ENCODE peak calls at places on chromosomes 4 and X, in eight cellular contexts. K, S, Q, N, J, O, T and I are unnamed samples.

GRCh38 chr4:94577136-94577535 is 125.4 kb downstream of the PDLIM5 start:
- DNase-seq in Q (no peak), O (no peak), K (no peak), J (peak; percentile 85), T (peak; percentile 44), S (peak; percentile 19), N (peak; percentile 2), I (no peak)

GRCh38 chrX:31126205-31126604 is 54.4 kb upstream of the FTHL17 start:
- DNase-seq in O (no peak), S (no peak), Q (no peak), N (no peak), T (no peak), K (no peak), J (peak; percentile 18), I (no peak)

GRCh38 chrX:19028560-19028959 is 44.6 kb upstream of the PHKA2 start:
- DNase-seq in S (no peak), O (no peak), K (no peak), J (no peak), Q (no peak), T (no peak), N (no peak), I (no peak)

GRCh38 chr4:2395584-2395983 is 22.9 kb downstream of the ZFYVE28 start:
- DNase-seq in J (no peak), K (no peak), O (no peak), Q (no peak), S (no peak), T (no peak), N (no peak), I (no peak)

GRCh38 chr4:177293208-177294018 is 16.3 kb upstream of the NEIL3 start:
- DNase-seq in S (no peak), N (no peak), T (no peak), Q (no peak), K (no peak), J (no peak), O (no peak), I (no peak)

GRCh38 chrX:41605144-41605543 is 83.6 kb upstream of the GPR34 start:
- DNase-seq in O (no peak), N (no peak), K (no peak), T (no peak), J (no peak), S (no peak), Q (no peak), I (no peak)

GRCh38 chr4:16687011-16687410 is 211.4 kb downstream of the LDB2 start:
- DNase-seq in J (no peak), Q (no peak), K (no peak), O (no peak), N (no peak), T (no peak), S (no peak), I (no peak)

GRCh38 chr4:184163813-184164212 is 53.9 kb downstream of the ENPP6 start:
- DNase-seq in O (no peak), K (peak; percentile 17), Q (peak; percentile 46), N (no peak), J (peak; percentile 55), T (peak; percentile 69), S (peak; percentile 80), I (peak; percentile 55)

GRCh38 chrX:129781134-129782014 is 1.6 kb downstream of the SASH3 start:
- DNase-seq in T (peak; percentile 58), Q (no peak), J (no peak), N (no peak), K (no peak), O (peak; percentile 74), S (peak; percentile 73), I (no peak)

GRCh38 chr4:84578540-84579409 is 4.2 kb upstream of the CDS1 start:
- DNase-seq in T (no peak), O (no peak), Q (no peak), K (no peak), J (peak; percentile 72), N (peak; percentile 2), S (no peak), I (no peak)

GRCh38 chr4:22203436-22204011 is 255.0 kb upstream of the KCNIP4 start:
- DNase-seq in S (no peak), N (no peak), T (no peak), Q (no peak), K (no peak), O (no peak), J (peak; percentile 40), I (no peak)

GRCh38 chr4:139740531-139741041 is 75.0 kb downstream of the MGST2 start:
- DNase-seq in Q (peak; percentile 17), S (no peak), K (no peak), T (peak; percentile 80), N (peak; percentile 68), J (peak; percentile 97), O (no peak), I (peak; percentile 72)

GRCh38 chrX:150692837-150693781 is at the start of gene MTMR1:
- DNase-seq in Q (no peak), O (peak; percentile 61), K (no peak), S (peak; percentile 87), J (no peak), N (no peak), T (peak; percentile 46), I (no peak)

GRCh38 chrX:127708155-127708554 is 344.0 kb downstream of the ACTRT1 start:
- DNase-seq in S (no peak), O (no peak), Q (no peak), J (no peak), T (no peak), N (no peak), K (no peak), I (no peak)

GRCh38 chr4:2432991-2433530 is 14.3 kb downstream of the CFAP99 start:
- DNase-seq in N (no peak), J (peak; percentile 54), O (no peak), T (peak; percentile 44), S (no peak), K (peak; percentile 53), Q (peak; percentile 56), I (no peak)

GRCh38 chrX:13551610-13552009 is 17.8 kb upstream of the EGFL6 start:
- DNase-seq in N (no peak), O (no peak), K (no peak), J (no peak), Q (no peak), T (no peak), S (no peak), I (no peak)

GRCh38 chr4:100591156-100591876 is 73.5 kb upstream of the EMCN start:
- DNase-seq in S (no peak), N (no peak), O (no peak), T (peak; percentile 55), J (no peak), Q (no peak), K (no peak), I (no peak)

GRCh38 chrX:103329991-103330390 is at the start of gene TCEAL7:
- DNase-seq in K (no peak), J (peak; percentile 49), T (peak; percentile 57), Q (peak; percentile 32), O (no peak), S (peak; percentile 44), N (no peak), I (no peak)

GRCh38 chr4:73053076-73053475 is 16.4 kb downstream of the COX18 start:
- DNase-seq in J (peak; percentile 10), S (no peak), N (no peak), O (no peak), K (no peak), T (no peak), Q (no peak), I (no peak)

GRCh38 chrX:40109288-40110008 is 11.7 kb upstream of the BCOR start:
- DNase-seq in O (no peak), Q (no peak), K (no peak), S (peak; percentile 88), N (no peak), T (peak; percentile 74), J (peak; percentile 73), I (no peak)

GRCh38 chr4:38872620-38873019 is 5.0 kb downstream of the FAM114A1 start:
- DNase-seq in O (no peak), N (no peak), J (peak; percentile 34), S (no peak), K (no peak), Q (no peak), T (no peak), I (no peak)

GRCh38 chr4:111398906-111399330 is 746.3 kb upstream of the FAM241A start:
- DNase-seq in S (no peak), J (peak; percentile 20), T (no peak), O (no peak), N (no peak), Q (no peak), K (no peak), I (no peak)

GRCh38 chr4:77040265-77040664 is 35.5 kb downstream of the CCNI start:
- DNase-seq in N (no peak), S (no peak), K (peak; percentile 6), T (no peak), O (no peak), J (no peak), Q (no peak), I (no peak)